ENCODE peak calls at places on chromosomes 5 and 9, in seven cellular contexts. L is endodermal cell, N is astrocyte, P is AG04450, E is astrocyte of the spinal cord, Q is mucosa of descending colon, Z is fibroblast of mammary gland. B is an unnamed sample.

GRCh38 chr5:173782671-173783101 is 105.5 kb upstream of the CPEB4 start:
- DNase-seq in Q (no peak), L (no peak), N (no peak), P (no peak), E (no peak), Z (peak), B (peak)

GRCh38 chr5:137800700-137801411 is 46.7 kb upstream of the HNRNPA0 start:
- DNase-seq in L (no peak), P (no peak), E (no peak), Q (peak), Z (no peak), N (no peak), B (no peak)

GRCh38 chr5:68685861-68686260 is 408.0 kb upstream of the SLC30A5 start:
- DNase-seq in P (no peak), N (no peak), E (no peak), L (no peak), Q (no peak), Z (no peak), B (no peak)

GRCh38 chr5:150562832-150563231 is 54.9 kb downstream of the NDST1 start:
- DNase-seq in L (peak), N (peak), P (no peak), Z (peak), E (peak), Q (peak), B (peak)

GRCh38 chr5:80238778-80239679 is 16.8 kb downstream of the SERINC5 start:
- DNase-seq in Q (peak), L (no peak), E (peak), N (peak), P (no peak), Z (peak), B (peak)

GRCh38 chr5:40400245-40400644 is 279.5 kb upstream of the PTGER4 start:
- DNase-seq in E (no peak), N (no peak), Q (no peak), Z (no peak), P (no peak), L (no peak), B (no peak)

GRCh38 chr5:124343451-124343867 is 403.0 kb downstream of the ZNF608 start:
- DNase-seq in L (no peak), Q (no peak), Z (peak), P (peak), N (peak), E (peak), B (peak)

GRCh38 chr5:151696470-151697061 is 9.9 kb upstream of the SPARC start:
- DNase-seq in N (peak), Q (no peak), Z (peak), P (peak), E (peak), L (peak), B (peak)

GRCh38 chr5:169126376-169127043 is 174.4 kb downstream of the SLIT3 start:
- DNase-seq in Z (peak), E (no peak), Q (no peak), N (peak), P (no peak), L (no peak), B (peak)

GRCh38 chr5:76709762-76710161 is 6.2 kb upstream of the F2R start:
- DNase-seq in Z (peak), L (no peak), N (peak), E (peak), P (no peak), Q (no peak), B (peak)

GRCh38 chr9:78857371-78858225 is 560.7 kb downstream of the PSAT1 start:
- DNase-seq in Z (no peak), N (no peak), Q (no peak), P (no peak), L (peak), E (no peak), B (no peak)

GRCh38 chr9:124222918-124223720 is 34.6 kb upstream of the NEK6 start:
- DNase-seq in N (no peak), Z (peak), L (peak), Q (peak), E (no peak), P (no peak), B (peak)

GRCh38 chr5:110478899-110479298 is 247.6 kb downstream of the TMEM232 start:
- DNase-seq in Q (no peak), P (peak), E (peak), L (no peak), N (peak), Z (peak), B (peak)

GRCh38 chr9:18245911-18246310 is 228.0 kb upstream of the ADAMTSL1 start:
- DNase-seq in L (no peak), Z (no peak), Q (no peak), E (no peak), N (no peak), P (no peak), B (peak)

GRCh38 chr5:57785946-57786345 is 303.3 kb upstream of the ACTBL2 start:
- DNase-seq in N (no peak), L (no peak), Q (no peak), P (no peak), E (no peak), Z (no peak), B (no peak)

GRCh38 chr9:21095561-21095960 is 17.8 kb upstream of the IFNB1 start:
- DNase-seq in N (no peak), Z (no peak), L (no peak), P (no peak), Q (no peak), E (no peak), B (no peak)

GRCh38 chr5:178069909-178070308 is 43.4 kb upstream of the N4BP3 start:
- DNase-seq in Z (peak), N (no peak), Q (peak), L (peak), E (no peak), P (no peak), B (no peak)

GRCh38 chr9:132592451-132592850 is 10.0 kb downstream of the BARHL1 start:
- DNase-seq in Q (no peak), Z (no peak), P (no peak), L (no peak), N (no peak), E (no peak), B (no peak)
- H3K4me3 ChIP-seq in Q (no peak), Z (no peak), P (no peak), L (no peak), N (no peak), E (no peak), B (no peak)

GRCh38 chr9:123091459-123091858 is 58.0 kb downstream of the GPR21 start:
- DNase-seq in N (no peak), P (no peak), Q (no peak), L (no peak), E (no peak), Z (no peak), B (no peak)
- TF ChIP-seq CTCF in N (no peak), P (peak), Q (no peak), L (peak), E (peak), Z (peak), B (peak)

GRCh38 chr5:42429694-42430093 is 6.5 kb downstream of the GHR start:
- DNase-seq in P (no peak), Z (peak), L (no peak), E (no peak), N (no peak), Q (no peak), B (no peak)

GRCh38 chr5:42423285-42424152 is at the start of gene GHR:
- DNase-seq in Q (peak), Z (peak), L (peak), E (peak), N (peak), P (peak), B (peak)

DNA sequence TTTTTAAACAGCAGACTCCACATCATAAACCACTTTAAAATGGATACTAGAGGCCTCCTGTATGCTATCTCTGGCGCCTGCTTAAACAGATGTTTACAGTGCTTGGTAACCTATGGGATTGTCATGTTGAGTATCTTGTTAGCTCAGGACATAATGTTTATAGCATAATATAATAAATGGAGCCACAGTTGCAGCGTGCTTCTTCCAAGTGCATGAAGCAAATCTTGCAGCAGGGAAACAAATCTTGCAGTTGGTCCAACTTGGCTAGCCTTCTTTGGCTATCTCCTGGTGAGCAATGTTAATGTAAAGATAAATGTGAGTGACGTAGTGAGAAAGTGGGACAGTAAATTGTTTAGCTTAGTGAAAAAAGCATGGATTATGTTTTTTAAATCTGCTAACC is 2.8 kb downstream of the GHR start:
- DNase-seq in P (no peak), Z (no peak), Q (no peak), N (no peak), E (no peak), L (no peak), B (no peak)
- H3K4me3 ChIP-seq in P (no peak), Z (no peak), Q (no peak), N (no peak), E (no peak), L (no peak), B (no peak)

GRCh38 chr9:34927061-34927460 is 31.0 kb upstream of the PHF24 start:
- DNase-seq in Q (no peak), Z (no peak), P (no peak), L (no peak), N (no peak), E (no peak), B (no peak)

GRCh38 chr9:34928921-34929320 is 29.2 kb upstream of the PHF24 start:
- DNase-seq in P (no peak), Z (no peak), L (no peak), E (no peak), N (no peak), Q (no peak), B (no peak)

GRCh38 chr9:34929506-34930102 is 28.5 kb upstream of the PHF24 start:
- DNase-seq in Q (peak), L (peak), E (peak), P (no peak), N (peak), Z (peak), B (peak)
- TF ChIP-seq CTCF in Q (no peak), L (peak), E (peak), P (peak), N (peak), Z (peak), B (peak)

GRCh38 chr5:10562202-10563131 is 1.4 kb upstream of the ANKRD33B start:
- DNase-seq in N (no peak), E (no peak), Z (no peak), L (no peak), Q (no peak), P (no peak), B (no peak)
- H3K4me3 ChIP-seq in N (peak), E (no peak), Z (no peak), L (peak), Q (no peak), P (no peak), B (peak)

GRCh38 chr9:101226803-101227202 is 158.0 kb downstream of the BAAT start:
- DNase-seq in P (no peak), E (no peak), Q (no peak), Z (no peak), N (no peak), L (peak), B (no peak)
- TF ChIP-seq CTCF in P (no peak), E (no peak), Q (no peak), Z (no peak), N (no peak), L (peak), B (no peak)

DNA sequence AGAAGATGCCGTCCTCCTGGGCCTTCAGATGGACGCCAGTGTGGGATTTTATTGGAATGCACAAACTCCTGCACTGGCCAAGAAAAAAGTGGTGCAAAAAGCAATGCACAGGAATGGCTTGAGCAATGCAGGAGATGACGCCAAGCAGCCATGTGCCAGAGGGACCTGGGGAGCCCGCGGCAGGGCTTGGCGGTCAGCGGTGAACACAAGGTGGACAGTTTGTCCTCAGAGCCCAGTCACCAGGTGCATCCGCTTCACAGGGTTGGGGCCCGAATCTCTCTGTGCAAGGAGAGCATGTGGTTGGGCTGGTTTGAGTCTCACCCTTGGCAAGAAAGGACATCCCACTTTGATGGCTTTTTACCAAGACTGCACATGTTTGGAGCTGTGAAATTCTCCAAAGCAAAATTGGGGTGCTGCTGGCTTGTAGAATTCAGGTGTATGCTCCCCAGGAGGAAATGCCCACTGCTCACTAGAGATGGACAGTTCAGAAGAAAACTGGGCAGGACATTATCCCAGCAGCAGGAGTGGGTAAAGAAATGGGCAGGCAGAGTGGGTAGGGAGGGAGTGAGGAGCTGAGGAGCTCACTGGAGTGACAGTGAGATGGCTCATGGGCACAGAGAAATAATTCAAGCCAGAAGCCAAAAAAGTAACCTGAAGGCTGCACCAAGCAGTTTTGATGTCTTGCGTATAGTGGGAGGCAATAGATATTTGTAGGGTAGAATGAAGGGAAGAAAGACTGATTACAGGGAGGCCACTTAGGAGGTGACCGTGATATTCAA is 463.9 kb downstream of the MTRR start:
- DNase-seq in N (no peak), P (no peak), Z (no peak), L (no peak), Q (no peak), E (no peak), B (no peak)
- H3K4me3 ChIP-seq in N (no peak), P (no peak), Z (no peak), L (no peak), Q (no peak), E (no peak), B (no peak)